ENCODE peak calls at places on chromosomes 13 and 19, in seven cellular contexts. One of them, this sample, is unnamed.

GRCh38 chr19:42424712-42425131 is 2.5 kb downstream of the LIPE start:
- DNase-seq in heart left ventricle: no peak
- DNase-seq in PC-3: no peak
- DNase-seq in stomach: no peak
- DNase-seq in thyroid gland: no peak
- DNase-seq in A549: no peak
- DNase-seq in cardiac muscle cell: no peak
- DNase-seq in this sample: no peak

GRCh38 chr19:16623576-16623975 is 4.4 kb downstream of the MED26 start:
- DNase-seq in heart left ventricle: no peak
- DNase-seq in PC-3: no peak
- DNase-seq in stomach: no peak
- DNase-seq in thyroid gland: no peak
- DNase-seq in A549: no peak
- DNase-seq in cardiac muscle cell: no peak
- DNase-seq in this sample: no peak

GRCh38 chr13:80840313-80840976 is 499.5 kb upstream of the SPRY2 start:
- DNase-seq in heart left ventricle: no peak
- DNase-seq in PC-3: peak; percentile 1
- DNase-seq in stomach: no peak
- DNase-seq in thyroid gland: no peak
- DNase-seq in A549: no peak
- DNase-seq in cardiac muscle cell: no peak
- DNase-seq in this sample: no peak

GRCh38 chr13:99063952-99064351 is 86.1 kb upstream of the DOCK9 start:
- DNase-seq in heart left ventricle: no peak
- DNase-seq in PC-3: no peak
- DNase-seq in stomach: no peak
- DNase-seq in thyroid gland: no peak
- DNase-seq in A549: no peak
- DNase-seq in cardiac muscle cell: no peak
- DNase-seq in this sample: no peak

GRCh38 chr13:109764045-109764444 is 22.3 kb downstream of the IRS2 start:
- DNase-seq in heart left ventricle: no peak
- DNase-seq in PC-3: no peak
- DNase-seq in stomach: no peak
- DNase-seq in thyroid gland: no peak
- DNase-seq in A549: no peak
- DNase-seq in cardiac muscle cell: no peak
- DNase-seq in this sample: no peak

GRCh38 chr13:74450976-74451375 is 316.8 kb upstream of the KLF12 start:
- DNase-seq in heart left ventricle: no peak
- DNase-seq in PC-3: no peak
- DNase-seq in stomach: no peak
- DNase-seq in thyroid gland: no peak
- DNase-seq in A549: no peak
- DNase-seq in cardiac muscle cell: no peak
- DNase-seq in this sample: no peak

GRCh38 chr13:87356314-87356713 is 314.9 kb upstream of the SLITRK5 start:
- DNase-seq in heart left ventricle: no peak
- DNase-seq in PC-3: no peak
- DNase-seq in stomach: no peak
- DNase-seq in thyroid gland: no peak
- DNase-seq in A549: no peak
- DNase-seq in cardiac muscle cell: no peak
- DNase-seq in this sample: no peak

GRCh38 chr13:66468656-66469055 is 761.5 kb downstream of the PCDH9 start:
- DNase-seq in heart left ventricle: no peak
- DNase-seq in PC-3: no peak
- DNase-seq in stomach: no peak
- DNase-seq in thyroid gland: no peak
- DNase-seq in A549: no peak
- DNase-seq in cardiac muscle cell: no peak
- DNase-seq in this sample: no peak

GRCh38 chr13:24630851-24631341 is 49.3 kb upstream of the ATP12A start:
- DNase-seq in heart left ventricle: no peak
- DNase-seq in PC-3: peak; percentile 28
- DNase-seq in stomach: peak; percentile 34
- DNase-seq in thyroid gland: no peak
- DNase-seq in A549: no peak
- DNase-seq in cardiac muscle cell: peak; percentile 10
- DNase-seq in this sample: peak; percentile 87

GRCh38 chr13:27562457-27562856 is 57.9 kb downstream of the LNX2 start:
- DNase-seq in heart left ventricle: no peak
- DNase-seq in PC-3: no peak
- DNase-seq in stomach: no peak
- DNase-seq in thyroid gland: no peak
- DNase-seq in A549: no peak
- DNase-seq in cardiac muscle cell: no peak
- DNase-seq in this sample: no peak

GRCh38 chr19:11140896-11141295 is 14.7 kb downstream of the SPC24 start:
- DNase-seq in heart left ventricle: no peak
- DNase-seq in PC-3: no peak
- DNase-seq in stomach: no peak
- DNase-seq in thyroid gland: no peak
- DNase-seq in A549: no peak
- DNase-seq in cardiac muscle cell: no peak
- DNase-seq in this sample: no peak

GRCh38 chr13:114100446-114101320 is 31.7 kb downstream of the RASA3 start:
- DNase-seq in heart left ventricle: peak; percentile 62
- DNase-seq in PC-3: no peak
- DNase-seq in stomach: no peak
- DNase-seq in thyroid gland: peak; percentile 57
- DNase-seq in A549: no peak
- DNase-seq in cardiac muscle cell: peak; percentile 59
- DNase-seq in this sample: peak; percentile 7

GRCh38 chr19:18915639-18916038 is 3.5 kb downstream of the COPE start:
- DNase-seq in heart left ventricle: no peak
- DNase-seq in PC-3: peak; percentile 55
- DNase-seq in stomach: peak; percentile 36
- DNase-seq in thyroid gland: no peak
- DNase-seq in A549: no peak
- DNase-seq in cardiac muscle cell: peak; percentile 43
- DNase-seq in this sample: peak; percentile 44

GRCh38 chr19:18417250-18418033 is 1.8 kb upstream of the SSBP4 start:
- DNase-seq in heart left ventricle: peak; percentile 94
- DNase-seq in PC-3: peak; percentile 72
- DNase-seq in stomach: no peak
- DNase-seq in thyroid gland: peak; percentile 50
- DNase-seq in A549: no peak
- DNase-seq in cardiac muscle cell: peak; percentile 83
- DNase-seq in this sample: peak; percentile 92

GRCh38 chr13:24134772-24135171 is 25.7 kb upstream of the SPATA13 start:
- DNase-seq in heart left ventricle: no peak
- DNase-seq in PC-3: no peak
- DNase-seq in stomach: no peak
- DNase-seq in thyroid gland: no peak
- DNase-seq in A549: no peak
- DNase-seq in cardiac muscle cell: no peak
- DNase-seq in this sample: no peak

DNA sequence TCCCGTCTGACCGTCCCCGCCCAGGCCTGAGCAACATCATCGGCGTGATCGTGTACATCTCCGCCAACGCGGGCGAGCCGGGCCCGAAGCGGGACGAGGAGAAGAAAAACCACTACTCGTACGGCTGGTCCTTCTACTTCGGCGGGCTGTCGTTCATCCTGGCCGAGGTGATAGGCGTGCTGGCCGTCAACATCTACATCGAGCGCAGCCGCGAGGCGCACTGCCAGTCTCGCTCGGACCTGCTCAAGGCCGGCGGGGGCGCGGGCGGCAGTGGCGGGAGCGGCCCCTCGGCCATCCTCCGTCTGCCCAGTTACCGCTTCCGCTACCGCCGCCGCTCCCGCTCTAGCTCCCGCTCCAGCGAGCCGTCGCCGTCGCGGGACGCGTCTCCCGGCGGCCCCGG is 9.4 kb upstream of the CACNG6 start:
- DNase-seq in heart left ventricle: no peak
- DNase-seq in PC-3: peak; percentile 23
- DNase-seq in stomach: no peak
- DNase-seq in thyroid gland: no peak
- DNase-seq in A549: no peak
- DNase-seq in cardiac muscle cell: peak; percentile 41
- DNase-seq in this sample: no peak
- H3K4me3 ChIP-seq in heart left ventricle: peak overlapping the region; percentile 49
- H3K4me3 ChIP-seq in PC-3: peak overlapping the region; percentile 62
- H3K4me3 ChIP-seq in stomach: peak overlapping the region; percentile 37
- H3K4me3 ChIP-seq in thyroid gland: no peak overlapping the region
- H3K4me3 ChIP-seq in A549: peak overlapping the region; percentile 69
- H3K4me3 ChIP-seq in cardiac muscle cell: peak overlapping the region; percentile 20
- H3K4me3 ChIP-seq in this sample: no peak overlapping the region

DNA sequence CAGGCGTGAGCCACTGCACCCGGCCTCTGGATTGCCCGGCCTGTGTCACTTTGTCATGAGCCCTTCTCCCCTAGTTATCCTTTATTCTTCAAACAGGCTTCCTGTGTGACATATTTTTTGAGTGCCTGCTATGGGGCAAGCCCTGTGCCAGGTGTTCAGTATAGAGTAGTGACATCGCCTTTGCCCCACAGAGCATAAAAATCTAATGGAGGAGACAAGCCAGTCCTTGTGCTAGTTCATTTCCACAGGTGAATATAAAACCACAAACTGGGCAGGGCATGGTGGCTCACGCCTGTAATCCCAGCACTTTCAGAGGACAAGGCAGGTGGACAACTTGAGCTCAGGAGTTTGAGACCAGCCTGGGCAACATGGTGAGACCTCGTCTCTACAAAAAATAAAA is 43.2 kb downstream of the BBC3 start:
- DNase-seq in heart left ventricle: no peak
- DNase-seq in PC-3: peak; percentile 25
- DNase-seq in stomach: no peak
- DNase-seq in thyroid gland: no peak
- DNase-seq in A549: no peak
- DNase-seq in cardiac muscle cell: no peak
- DNase-seq in this sample: no peak
- H3K4me1 ChIP-seq in heart left ventricle: peaks cover 42% of the 10 kb centered on the region
- H3K4me1 ChIP-seq in PC-3: peaks cover 18% of the 10 kb centered on the region
- H3K4me1 ChIP-seq in stomach: peaks cover 26% of the 10 kb centered on the region
- H3K4me1 ChIP-seq in thyroid gland: peaks cover 44% of the 10 kb centered on the region
- H3K4me1 ChIP-seq in A549: peaks cover 40% of the 10 kb centered on the region
- H3K4me1 ChIP-seq in cardiac muscle cell: peaks cover 38% of the 10 kb centered on the region
- H3K4me1 ChIP-seq in this sample: peaks cover 23% of the 10 kb centered on the region

GRCh38 chr19:41193420-41194156 is 569 bp downstream of the CYP2S1 start:
- DNase-seq in heart left ventricle: peak; percentile 54
- DNase-seq in PC-3: peak; percentile 10
- DNase-seq in stomach: no peak
- DNase-seq in thyroid gland: no peak
- DNase-seq in A549: peak; percentile 69
- DNase-seq in cardiac muscle cell: no peak
- DNase-seq in this sample: peak; percentile 22
- H3K4me3 ChIP-seq in heart left ventricle: peak overlapping the region; percentile 12
- H3K4me3 ChIP-seq in PC-3: peak overlapping the region; percentile 75
- H3K4me3 ChIP-seq in stomach: peak overlapping the region; percentile 58
- H3K4me3 ChIP-seq in thyroid gland: no peak overlapping the region
- H3K4me3 ChIP-seq in A549: peak overlapping the region; percentile 55
- H3K4me3 ChIP-seq in cardiac muscle cell: peak overlapping the region; percentile 28
- H3K4me3 ChIP-seq in this sample: peak overlapping the region; percentile 56

DNA sequence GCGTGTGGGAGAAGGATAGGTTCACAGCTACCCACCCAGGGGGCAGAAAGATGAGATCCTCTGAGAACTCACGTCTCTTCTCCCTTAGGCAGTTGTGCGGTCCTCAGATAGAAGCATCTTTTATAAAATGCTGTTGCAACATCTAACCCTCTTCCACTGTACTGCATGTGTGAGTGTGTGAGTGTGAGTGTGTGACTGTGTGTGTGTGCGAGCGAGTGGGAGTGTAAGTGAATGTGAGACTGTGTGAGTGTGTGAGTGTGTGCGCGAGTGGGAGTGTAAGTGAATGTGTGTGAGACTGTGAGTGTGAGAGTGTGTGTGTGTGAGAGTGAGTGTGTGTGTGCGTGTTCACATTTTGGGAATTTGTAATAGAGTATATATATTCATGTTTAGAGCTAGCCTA is 55.6 kb upstream of the F7 start:
- DNase-seq in heart left ventricle: peak; percentile 7
- DNase-seq in PC-3: no peak
- DNase-seq in stomach: no peak
- DNase-seq in thyroid gland: no peak
- DNase-seq in A549: no peak
- DNase-seq in cardiac muscle cell: no peak
- DNase-seq in this sample: no peak
- H3K4me1 ChIP-seq in heart left ventricle: peaks cover 28% of the 10 kb centered on the region
- H3K4me1 ChIP-seq in PC-3: peaks cover 2% of the 10 kb centered on the region
- H3K4me1 ChIP-seq in stomach: no peaks in the 10 kb centered on the region
- H3K4me1 ChIP-seq in thyroid gland: no peaks in the 10 kb centered on the region
- H3K4me1 ChIP-seq in A549: no peaks in the 10 kb centered on the region
- H3K4me1 ChIP-seq in cardiac muscle cell: no peaks in the 10 kb centered on the region
- H3K4me1 ChIP-seq in this sample: no peaks in the 10 kb centered on the region

This sample was measured in HAP-1.